ENCODE peak calls at places on chromosomes 2 and 18, in seven cellular contexts. One of them, this sample, is unnamed.
A peak's percentile ranks its signal among the peaks of the same experiment; 100 is the strongest.

GRCh38 chr2:221572821-221573429 is 821 bp upstream of the EPHA4 start:
- DNase-seq in B cell: no peak
- DNase-seq in colonic mucosa: peak; percentile 61
- DNase-seq in HCEC 1CT: peak; percentile 20
- DNase-seq in left cardiac atrium: no peak
- DNase-seq in amniotic stem cell: no peak
- DNase-seq in hippocampal formation: peak; percentile 51
- DNase-seq in this sample: peak; percentile 38

GRCh38 chr18:79452190-79452990 is 56.7 kb downstream of the NFATC1 start:
- DNase-seq in amniotic stem cell: no peak
- DNase-seq in left cardiac atrium: no peak
- DNase-seq in hippocampal formation: no peak
- DNase-seq in colonic mucosa: no peak
- DNase-seq in HCEC 1CT: no peak
- DNase-seq in B cell: no peak
- DNase-seq in this sample: no peak

GRCh38 chr2:42868096-42868495 is 75.7 kb upstream of the HAAO start:
- DNase-seq in amniotic stem cell: no peak
- DNase-seq in HCEC 1CT: no peak
- DNase-seq in hippocampal formation: no peak
- DNase-seq in B cell: no peak
- DNase-seq in left cardiac atrium: no peak
- DNase-seq in colonic mucosa: no peak
- DNase-seq in this sample: no peak

GRCh38 chr2:119491776-119492525 is 32.3 kb downstream of the SCTR start:
- DNase-seq in hippocampal formation: no peak
- DNase-seq in left cardiac atrium: no peak
- DNase-seq in colonic mucosa: peak; percentile 60
- DNase-seq in B cell: no peak
- DNase-seq in HCEC 1CT: peak; percentile 76
- DNase-seq in amniotic stem cell: no peak
- DNase-seq in this sample: no peak

GRCh38 chr18:78767648-78768071 is 212.0 kb upstream of the SALL3 start:
- DNase-seq in hippocampal formation: no peak
- DNase-seq in HCEC 1CT: no peak
- DNase-seq in amniotic stem cell: no peak
- DNase-seq in colonic mucosa: no peak
- DNase-seq in left cardiac atrium: no peak
- DNase-seq in B cell: peak; percentile 19
- DNase-seq in this sample: no peak

GRCh38 chr2:159807183-159808037 is 9.4 kb upstream of the CD302 start:
- DNase-seq in colonic mucosa: peak; percentile 44
- DNase-seq in HCEC 1CT: peak; percentile 40
- DNase-seq in hippocampal formation: no peak
- DNase-seq in left cardiac atrium: no peak
- DNase-seq in amniotic stem cell: no peak
- DNase-seq in B cell: no peak
- DNase-seq in this sample: no peak

GRCh38 chr2:38750793-38751042 is 443 bp downstream of the SRSF7 start:
- DNase-seq in HCEC 1CT: peak; percentile 55
- DNase-seq in amniotic stem cell: no peak
- DNase-seq in left cardiac atrium: peak; percentile 71
- DNase-seq in hippocampal formation: peak; percentile 70
- DNase-seq in B cell: peak; percentile 74
- DNase-seq in colonic mucosa: peak; percentile 74
- DNase-seq in this sample: peak; percentile 49

GRCh38 chr18:48548404-48548771 is 9.6 kb downstream of the CTIF start:
- DNase-seq in amniotic stem cell: no peak
- DNase-seq in hippocampal formation: no peak
- DNase-seq in colonic mucosa: no peak
- DNase-seq in B cell: no peak
- DNase-seq in left cardiac atrium: no peak
- DNase-seq in HCEC 1CT: no peak
- DNase-seq in this sample: no peak

This sample was measured in occipital lobe.